ENCODE peak calls at places on chromosomes 4 and X, in ten cellular contexts. O is GM23338, D is astrocyte, L is HCT116, I is fibroblast of lung, Z is A673, V is endothelial cell of umbilical vein, C is neural progenitor cell, P is PC-3, H is mammary epithelial cell. Q is an unnamed sample. For H3K36me3 and H3K27me3, the result is how much of the 10 kb centered on the place peaks cover.

GRCh38 chr4:118318931-118319330 is 33.9 kb downstream of the PRSS12 start:
- DNase-seq in O (no peak), D (no peak), L (no peak), I (no peak), Z (no peak), V (no peak), C (no peak), P (no peak), H (peak), Q (no peak)

GRCh38 chr4:588351-588849 is 12.3 kb upstream of the TMEM271 start:
- DNase-seq in O (no peak), D (no peak), L (no peak), I (no peak), Z (no peak), V (no peak), C (no peak), P (no peak), H (no peak), Q (no peak)

GRCh38 chrX:133258481-133258880 is 40.3 kb upstream of the TFDP3 start:
- DNase-seq in O (no peak), D (peak), L (no peak), I (peak), Z (no peak), V (no peak), C (no peak), P (peak), H (peak), Q (peak)

GRCh38 chrX:114465689-114466088 is 118.2 kb upstream of the HTR2C start:
- DNase-seq in O (peak), D (no peak), L (no peak), I (no peak), Z (no peak), V (no peak), C (no peak), P (no peak), H (no peak), Q (no peak)

GRCh38 chr4:109041463-109041862 is 261.0 kb downstream of the COL25A1 start:
- DNase-seq in O (no peak), D (peak), L (no peak), I (peak), Z (no peak), V (no peak), C (no peak), P (no peak), H (no peak), Q (no peak)

GRCh38 chr4:110163327-110164070 is 34.9 kb downstream of the ELOVL6 start:
- DNase-seq in O (no peak), D (peak), L (peak), I (peak), Z (no peak), V (no peak), C (no peak), P (peak), H (peak), Q (peak)

GRCh38 chr4:1178300-1179088 is 6.1 kb upstream of the SPON2 start:
- DNase-seq in O (no peak), D (no peak), L (no peak), I (no peak), Z (no peak), V (no peak), C (no peak), P (no peak), H (peak), Q (peak)

GRCh38 chr4:185096032-185096653 is 46.9 kb upstream of the SLC25A4 start:
- DNase-seq in O (peak), D (peak), L (peak), I (peak), Z (peak), V (peak), C (peak), P (peak), H (peak), Q (peak)

GRCh38 chrX:8868070-8868795 is 67.0 kb upstream of the FAM9A start:
- DNase-seq in O (no peak), D (peak), L (no peak), I (peak), Z (no peak), V (no peak), C (no peak), P (peak), H (peak), Q (peak)

GRCh38 chr4:16641971-16642370 is 256.5 kb downstream of the LDB2 start:
- DNase-seq in O (no peak), D (peak), L (no peak), I (peak), Z (no peak), V (peak), C (no peak), P (no peak), H (no peak), Q (peak)

GRCh38 chr4:72631296-72631695 is 62.3 kb upstream of the ADAMTS3 start:
- DNase-seq in O (no peak), D (peak), L (no peak), I (peak), Z (no peak), V (no peak), C (no peak), P (peak), H (peak), Q (peak)

GRCh38 chrX:136694491-136695087 is 46.6 kb downstream of the CD40LG start:
- DNase-seq in O (peak), D (peak), L (peak), I (peak), Z (peak), V (peak), C (peak), P (peak), H (peak), Q (peak)

GRCh38 chr4:151226004-151226932 is 50.7 kb upstream of the PRSS48 start:
- DNase-seq in O (no peak), D (peak), L (peak), I (peak), Z (no peak), V (peak), C (no peak), P (peak), H (peak), Q (peak)

GRCh38 chr4:3236326-3236878 is 12.6 kb upstream of the MSANTD1 start:
- DNase-seq in O (no peak), D (no peak), L (no peak), I (no peak), Z (no peak), V (no peak), C (no peak), P (no peak), H (no peak), Q (no peak)

GRCh38 chr4:3237266-3237665 is 11.7 kb upstream of the MSANTD1 start:
- DNase-seq in O (no peak), D (no peak), L (no peak), I (no peak), Z (no peak), V (no peak), C (peak), P (no peak), H (no peak), Q (no peak)

GRCh38 chr4:3235030-3235345 is 14.0 kb upstream of the MSANTD1 start:
- DNase-seq in O (no peak), D (no peak), L (no peak), I (no peak), Z (no peak), V (no peak), C (no peak), P (no peak), H (no peak), Q (no peak)

GRCh38 chr4:3234171-3235029 is 14.6 kb upstream of the MSANTD1 start:
- DNase-seq in O (no peak), D (no peak), L (no peak), I (no peak), Z (no peak), V (no peak), C (no peak), P (no peak), H (no peak), Q (no peak)

DNA sequence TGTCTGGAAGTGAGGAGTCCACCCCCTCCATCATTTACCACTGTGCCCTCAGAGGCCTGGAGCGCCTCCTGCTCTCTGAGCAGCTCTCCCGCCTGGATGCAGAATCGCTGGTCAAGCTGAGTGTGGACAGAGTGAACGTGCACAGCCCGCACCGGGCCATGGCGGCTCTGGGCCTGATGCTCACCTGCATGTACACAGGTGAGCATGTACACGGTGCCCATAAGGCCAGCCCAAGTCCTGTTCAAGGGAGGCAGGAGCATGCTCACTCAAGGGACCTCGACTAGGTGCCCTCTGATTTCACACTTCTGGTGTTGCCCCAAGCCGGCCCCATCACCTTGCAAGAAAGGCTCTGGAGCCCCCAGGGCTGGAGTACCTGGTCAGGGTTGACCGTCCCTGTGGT is 13.4 kb upstream of the MSANTD1 start:
- DNase-seq in O (no peak), D (no peak), L (no peak), I (no peak), Z (no peak), V (no peak), C (no peak), P (no peak), H (no peak), Q (no peak)
- H3K36me3 ChIP-seq in O (under half), D (under half), L (under half), I (under half), Z (under half), V (half or more), C (under half), P (under half), H (under half), Q (under half)

GRCh38 chr4:4872148-4872903 is 12.9 kb downstream of the MSX1 start:
- DNase-seq in O (peak), D (no peak), L (no peak), I (no peak), Z (no peak), V (no peak), C (peak), P (no peak), H (no peak), Q (no peak)
- TF ChIP-seq EZH2 in O (peak), D (peak), L (no peak), I (peak), Z (no peak), V (peak), C (peak), P (no peak), H (peak), Q (no peak)

DNA sequence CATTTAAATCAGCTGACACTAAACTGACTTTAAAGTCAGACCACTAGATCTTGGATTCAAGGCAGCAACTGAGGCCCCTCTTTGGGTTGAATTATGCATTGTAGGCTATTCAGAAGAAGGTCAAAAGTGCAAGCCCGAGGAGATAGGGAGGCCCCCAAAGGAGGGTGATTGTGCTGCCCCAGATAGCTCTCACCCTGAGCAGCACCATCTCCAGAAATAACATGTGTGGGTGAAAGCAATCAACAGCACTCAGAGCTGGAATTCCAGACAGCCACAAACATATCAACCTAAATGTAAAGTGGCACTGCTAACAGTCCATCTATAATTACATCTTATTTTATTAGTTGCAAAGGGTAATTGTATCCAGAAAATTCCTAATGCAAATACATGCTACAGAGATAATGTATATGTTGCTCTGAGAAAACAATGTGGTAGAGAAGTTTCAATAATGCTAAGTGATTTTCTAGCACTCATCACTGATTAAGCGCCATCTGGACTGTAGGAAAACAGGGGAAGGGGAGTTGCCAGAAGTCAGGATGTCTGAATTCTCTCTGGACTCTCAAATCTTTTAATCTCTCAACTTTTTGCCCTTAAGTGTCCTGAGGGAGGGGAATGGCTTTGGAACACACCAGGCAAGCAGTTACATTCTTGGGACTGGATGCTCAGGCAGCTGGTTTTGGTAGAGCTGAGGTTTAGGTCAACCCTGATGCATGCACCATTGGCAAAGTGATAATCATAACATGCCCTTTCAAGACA is 61.8 kb upstream of the SFRP2 start:
- DNase-seq in O (no peak), D (no peak), L (no peak), I (no peak), Z (no peak), V (no peak), C (no peak), P (no peak), H (no peak), Q (no peak)
- H3K27me3 ChIP-seq in O (under half), D (under half), L (under half), I (under half), Z (under half), V (under half), C (under half), P (under half), H (under half), Q (under half)

GRCh38 chr4:48841045-48841827 is 10.3 kb downstream of the OCIAD1 start:
- DNase-seq in O (no peak), D (no peak), L (no peak), I (no peak), Z (no peak), V (no peak), C (no peak), P (no peak), H (no peak), Q (no peak)

GRCh38 chr4:48831532-48832015 is 686 bp downstream of the OCIAD1 start:
- DNase-seq in O (peak), D (no peak), L (no peak), I (no peak), Z (peak), V (peak), C (no peak), P (no peak), H (no peak), Q (peak)

GRCh38 chr4:48832571-48832970 is 1.7 kb downstream of the OCIAD1 start:
- DNase-seq in O (no peak), D (no peak), L (no peak), I (no peak), Z (no peak), V (peak), C (no peak), P (no peak), H (peak), Q (no peak)

GRCh38 chr4:48830706-48831531 is at the start of gene OCIAD1:
- DNase-seq in O (peak), D (peak), L (peak), I (peak), Z (peak), V (peak), C (peak), P (peak), H (peak), Q (peak)

GRCh38 chr4:48836658-48837057 is 5.8 kb downstream of the OCIAD1 start:
- DNase-seq in O (no peak), D (no peak), L (no peak), I (no peak), Z (no peak), V (no peak), C (no peak), P (no peak), H (no peak), Q (no peak)
- H3K36me3 ChIP-seq in O (half or more), D (under half), L (under half), I (under half), Z (half or more), V (under half), C (under half), P (under half), H (under half), Q (under half)

GRCh38 chr4:44446191-44446590 is 2.4 kb downstream of the KCTD8 start:
- DNase-seq in O (no peak), D (no peak), L (no peak), I (peak), Z (no peak), V (no peak), C (no peak), P (no peak), H (no peak), Q (no peak)

GRCh38 chr4:44448548-44449443 is at the start of gene KCTD8:
- DNase-seq in O (peak), D (peak), L (no peak), I (peak), Z (peak), V (peak), C (peak), P (peak), H (peak), Q (peak)

GRCh38 chr4:44446801-44447562 is 1.6 kb downstream of the KCTD8 start:
- DNase-seq in O (peak), D (no peak), L (no peak), I (no peak), Z (no peak), V (no peak), C (peak), P (no peak), H (no peak), Q (no peak)

GRCh38 chr4:44447563-44448504 is 775 bp downstream of the KCTD8 start:
- DNase-seq in O (peak), D (peak), L (no peak), I (peak), Z (no peak), V (peak), C (peak), P (peak), H (peak), Q (peak)
- TF ChIP-seq EZH2 in O (no peak), D (peak), L (no peak), I (peak), Z (no peak), V (peak), C (peak), P (no peak), H (no peak), Q (peak)

GRCh38 chrX:630922-631496 is 418 bp downstream of the SHOX start:
- DNase-seq in O (peak), D (no peak), L (no peak), I (no peak), Z (no peak), V (no peak), C (peak), P (no peak), H (no peak), Q (no peak)

GRCh38 chrX:627995-628394 is 2.6 kb upstream of the SHOX start:
- DNase-seq in O (no peak), D (no peak), L (no peak), I (no peak), Z (no peak), V (no peak), C (no peak), P (no peak), H (no peak), Q (no peak)

GRCh38 chrX:630007-630921 is at the start of gene SHOX:
- DNase-seq in O (peak), D (no peak), L (no peak), I (no peak), Z (no peak), V (no peak), C (peak), P (no peak), H (no peak), Q (no peak)

GRCh38 chrX:627510-627964 is 3.1 kb upstream of the SHOX start:
- DNase-seq in O (peak), D (no peak), L (no peak), I (no peak), Z (no peak), V (no peak), C (peak), P (no peak), H (no peak), Q (no peak)

DNA sequence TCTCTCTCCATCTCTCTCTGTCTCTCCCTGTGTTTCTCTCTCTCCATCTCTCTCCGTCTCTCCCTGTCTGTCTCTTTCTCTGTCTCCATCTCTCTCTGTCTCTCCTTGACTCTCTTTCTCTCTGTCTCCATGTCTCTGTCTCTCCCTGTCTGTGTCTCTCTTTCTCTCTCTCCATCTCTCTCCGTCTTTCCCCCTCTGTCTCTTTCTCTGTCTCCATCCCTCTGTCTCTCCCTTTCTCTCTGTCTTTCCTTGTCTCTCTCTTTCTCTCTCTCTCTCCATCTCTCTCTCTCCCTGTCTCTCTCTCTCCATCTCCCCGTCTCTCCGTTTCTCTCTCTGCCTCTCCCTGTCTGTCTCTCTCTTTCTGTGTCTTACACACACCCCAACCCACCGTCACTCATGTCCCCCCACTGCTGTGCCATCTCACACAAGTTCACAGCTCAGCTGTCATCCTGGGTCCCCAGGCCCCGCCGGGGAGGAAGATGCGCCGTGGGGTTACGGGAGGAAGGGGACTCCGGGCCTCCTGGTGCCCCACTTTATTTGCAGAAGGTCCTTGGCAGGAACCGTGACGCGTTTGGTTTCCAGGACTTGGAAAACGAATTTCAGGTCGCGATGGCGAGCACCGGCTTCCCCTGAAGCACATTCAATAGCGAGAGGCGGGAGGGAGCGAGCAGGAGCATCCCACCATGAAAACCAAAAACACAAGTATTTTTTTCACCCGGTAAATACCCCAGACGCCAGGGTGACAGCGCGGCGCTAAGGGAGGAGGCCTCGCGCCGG is 1.2 kb upstream of the SHOX start:
- DNase-seq in O (no peak), D (no peak), L (no peak), I (no peak), Z (no peak), V (no peak), C (peak), P (no peak), H (no peak), Q (no peak)
- H3K27me3 ChIP-seq in O (half or more), D (under half), L (under half), I (under half), Z (under half), V (under half), C (half or more), P (half or more), H (under half), Q (under half)

GRCh38 chrX:45747905-45748304 is 547.2 kb upstream of the DIPK2B start:
- DNase-seq in O (no peak), D (peak), L (no peak), I (peak), Z (no peak), V (no peak), C (no peak), P (peak), H (peak), Q (peak)
- H3K36me3 ChIP-seq in O (under half), D (under half), L (under half), I (under half), Z (under half), V (under half), C (under half), P (half or more), H (under half), Q (half or more)

Q was measured in GM23248.